ENCODE peak calls at places on chromosomes 13 and 19, in ten cellular contexts. O is uterus, E is neural progenitor cell, U is PC-3, P is heart right ventricle, N is Peyer's patch, Q is WERI-Rb-1, R is psoas muscle, Y is upper lobe of left lung, C is heart left ventricle. B is an unnamed sample.

GRCh38 chr19:28966737-28967401 is 246.1 kb downstream of the UQCRFS1 start:
- DNase-seq in P (no peak), E (peak; percentile 37), R (no peak), N (no peak), Q (no peak), U (no peak), Y (no peak), O (no peak), C (no peak), B (no peak)

GRCh38 chr19:33587150-33587549 is 34.6 kb upstream of the CHST8 start:
- DNase-seq in E (no peak), O (no peak), N (no peak), Q (no peak), P (no peak), C (no peak), R (no peak), U (no peak), Y (no peak), B (no peak)

GRCh38 chr19:40933025-40933424 is 51.0 kb upstream of the CYP2A7 start:
- DNase-seq in E (peak; percentile 35), R (no peak), C (no peak), O (no peak), Y (no peak), U (peak; percentile 66), N (no peak), Q (peak; percentile 46), P (no peak), B (no peak)

GRCh38 chr13:95924389-95924994 is 128.7 kb downstream of the UGGT2 start:
- DNase-seq in E (no peak), C (no peak), O (no peak), R (no peak), Q (no peak), P (no peak), Y (no peak), U (peak; percentile 40), N (no peak), B (no peak)

GRCh38 chr13:68030152-68030809 is 800.1 kb upstream of the PCDH9 start:
- DNase-seq in C (no peak), N (no peak), E (no peak), R (no peak), Q (no peak), U (no peak), O (no peak), Y (no peak), P (no peak), B (no peak)

GRCh38 chr13:39037410-39037879 is 444 bp downstream of the PROSER1 start:
- DNase-seq in R (no peak), E (no peak), U (no peak), N (no peak), O (no peak), Y (no peak), C (no peak), Q (no peak), P (no peak), B (no peak)

GRCh38 chr13:97653741-97654140 is 219.8 kb downstream of the RAP2A start:
- DNase-seq in R (no peak), U (peak; percentile 16), Q (no peak), P (no peak), O (no peak), E (no peak), C (no peak), N (no peak), Y (no peak), B (no peak)

GRCh38 chr19:8832132-8833021 is at the start of the genes MBD3L1 and ZNF558:
- DNase-seq in N (peak; percentile 98), O (peak; percentile 99), C (peak; percentile 99), E (peak; percentile 97), U (peak; percentile 98), R (peak; percentile 100), Q (peak; percentile 99), Y (peak; percentile 99), P (peak; percentile 99), B (peak; percentile 98)

GRCh38 chr13:77530870-77531269 is 4.6 kb upstream of the SCEL start:
- DNase-seq in O (no peak), Q (no peak), R (no peak), N (no peak), U (no peak), P (no peak), E (no peak), C (no peak), Y (no peak), B (no peak)

DNA sequence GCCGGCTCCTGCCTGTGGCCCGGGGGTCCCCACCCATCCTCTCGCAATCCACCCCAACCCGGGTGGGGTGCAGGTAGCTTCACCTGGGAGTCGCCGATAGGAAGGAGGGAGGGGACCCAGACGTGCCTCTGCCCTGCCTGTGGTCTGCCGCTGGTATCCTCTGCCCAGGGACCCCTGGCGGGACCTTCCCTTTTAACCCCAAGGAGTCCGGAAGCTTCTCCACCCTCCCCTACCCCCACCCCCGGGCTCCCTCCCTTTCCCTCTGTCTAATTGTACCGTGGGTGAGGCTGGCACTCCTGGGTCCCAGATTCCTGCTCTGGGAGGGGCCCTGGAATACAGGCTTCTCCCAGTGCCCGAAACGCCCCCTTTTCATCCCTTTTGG is at the start of gene KLK10:
- DNase-seq in C (no peak), U (no peak), O (no peak), N (no peak), Y (peak; percentile 32), E (no peak), Q (no peak), R (no peak), P (no peak), B (no peak)
- H3K27me3 ChIP-seq in C (peaks cover 46% of the 10 kb centered on the region), U (no peaks in the 10 kb centered on the region), O (peaks cover 30% of the 10 kb centered on the region), N (peaks cover 25% of the 10 kb centered on the region), Y (peaks cover 6% of the 10 kb centered on the region), E (peaks cover 64% of the 10 kb centered on the region), Q (peaks cover 91% of the 10 kb centered on the region), R (peaks cover 9% of the 10 kb centered on the region), P (peaks cover 70% of the 10 kb centered on the region), B (no peaks in the 10 kb centered on the region)

GRCh38 chr13:28094311-28094710 is 6.1 kb downstream of the FLT3 start:
- DNase-seq in Q (no peak), R (no peak), U (no peak), Y (no peak), E (no peak), C (no peak), N (no peak), P (no peak), O (no peak), B (no peak)
- H3K27me3 ChIP-seq in Q (peaks cover 70% of the 10 kb centered on the region), R (no peaks in the 10 kb centered on the region), U (peaks cover 52% of the 10 kb centered on the region), Y (no peaks in the 10 kb centered on the region), E (peaks cover 42% of the 10 kb centered on the region), C (peaks cover 12% of the 10 kb centered on the region), N (peaks cover 4% of the 10 kb centered on the region), P (peaks cover 59% of the 10 kb centered on the region), O (peaks cover 16% of the 10 kb centered on the region), B (no peaks in the 10 kb centered on the region)

GRCh38 chr13:28463481-28463880 is 31.4 kb downstream of the FLT1 start:
- DNase-seq in C (no peak), U (no peak), Q (no peak), R (no peak), Y (no peak), P (no peak), O (no peak), E (no peak), N (no peak), B (no peak)
- H3K27me3 ChIP-seq in C (no peaks in the 10 kb centered on the region), U (peaks cover 43% of the 10 kb centered on the region), Q (no peaks in the 10 kb centered on the region), R (no peaks in the 10 kb centered on the region), Y (no peaks in the 10 kb centered on the region), P (no peaks in the 10 kb centered on the region), O (no peaks in the 10 kb centered on the region), E (no peaks in the 10 kb centered on the region), N (no peaks in the 10 kb centered on the region), B (no peaks in the 10 kb centered on the region)

GRCh38 chr13:86862137-86862536 is 809.0 kb upstream of the SLITRK5 start:
- DNase-seq in R (no peak), Y (no peak), N (no peak), U (no peak), Q (no peak), P (no peak), C (no peak), O (no peak), E (no peak), B (no peak)

GRCh38 chr13:86856996-86857395 is 814.2 kb upstream of the SLITRK5 start:
- DNase-seq in Y (no peak), U (peak; percentile 67), R (no peak), Q (no peak), O (no peak), N (no peak), P (no peak), E (no peak), C (no peak), B (no peak)
- H3K27me3 ChIP-seq in Y (no peaks in the 10 kb centered on the region), U (no peaks in the 10 kb centered on the region), R (no peaks in the 10 kb centered on the region), Q (no peaks in the 10 kb centered on the region), O (no peaks in the 10 kb centered on the region), N (no peaks in the 10 kb centered on the region), P (no peaks in the 10 kb centered on the region), E (no peaks in the 10 kb centered on the region), C (no peaks in the 10 kb centered on the region), B (no peaks in the 10 kb centered on the region)

GRCh38 chr19:31347828-31348314 is 1.4 kb downstream of the TSHZ3 start:
- DNase-seq in E (no peak), P (no peak), Y (no peak), O (peak; percentile 50), C (no peak), N (peak; percentile 45), U (no peak), Q (no peak), R (no peak), B (no peak)
- H3K27me3 ChIP-seq in E (peaks cover 70% of the 10 kb centered on the region), P (peaks cover 14% of the 10 kb centered on the region), Y (peaks cover 5% of the 10 kb centered on the region), O (no peaks in the 10 kb centered on the region), C (peaks cover 7% of the 10 kb centered on the region), N (peaks cover 7% of the 10 kb centered on the region), U (peaks cover 6% of the 10 kb centered on the region), Q (peaks cover 5% of the 10 kb centered on the region), R (peaks cover 19% of the 10 kb centered on the region), B (no peaks in the 10 kb centered on the region)

DNA sequence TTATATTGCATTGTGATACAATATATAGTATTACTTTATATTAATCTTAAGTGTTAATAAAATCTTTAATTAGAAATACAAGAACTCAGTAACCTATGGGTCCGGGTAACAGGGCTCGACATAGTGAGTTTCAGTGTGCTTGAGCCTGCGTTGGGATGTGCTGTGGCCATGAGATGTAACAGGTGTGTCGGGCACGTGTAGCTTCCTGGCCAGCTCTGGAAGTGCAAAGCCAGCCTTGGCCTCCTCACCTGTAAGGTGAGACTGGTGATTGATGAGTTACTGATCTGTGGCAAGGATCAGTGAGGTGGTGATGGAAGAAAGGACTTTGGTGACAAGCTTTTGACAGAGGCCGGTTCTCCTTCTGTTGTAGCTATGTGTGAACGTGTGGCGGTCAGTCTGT is 19.2 kb downstream of the ATP4B start:
- DNase-seq in R (no peak), Y (peak; percentile 8), Q (no peak), O (no peak), E (no peak), U (no peak), P (no peak), C (no peak), N (peak; percentile 27), B (no peak)
- H3K27me3 ChIP-seq in R (no peaks in the 10 kb centered on the region), Y (no peaks in the 10 kb centered on the region), Q (no peaks in the 10 kb centered on the region), O (no peaks in the 10 kb centered on the region), E (no peaks in the 10 kb centered on the region), U (no peaks in the 10 kb centered on the region), P (no peaks in the 10 kb centered on the region), C (no peaks in the 10 kb centered on the region), N (no peaks in the 10 kb centered on the region), B (no peaks in the 10 kb centered on the region)